ENCODE peak calls at places on chromosomes 4 and X, in seven cellular contexts. R, B, I, W, Q, J and Y are unnamed samples. For H3K4me1, the result is how much of the 10 kb centered on the place peaks cover.

GRCh38 chr4:144754562-144755410 is 108.8 kb downstream of the HHIP start:
- DNase-seq in R (no peak), B (peak), I (no peak), W (no peak), Q (no peak), J (no peak), Y (no peak)

GRCh38 chr4:102809691-102810090 is 17.7 kb downstream of the UBE2D3 start:
- DNase-seq in R (no peak), B (peak), I (no peak), W (no peak), Q (no peak), J (no peak), Y (no peak)

GRCh38 chr4:16029329-16029728 is 54.5 kb downstream of the PROM1 start:
- DNase-seq in R (no peak), B (peak), I (no peak), W (no peak), Q (no peak), J (no peak), Y (no peak)

GRCh38 chrX:43500996-43501694 is 155.0 kb upstream of the MAOA start:
- DNase-seq in R (no peak), B (no peak), I (no peak), W (no peak), Q (no peak), J (no peak), Y (no peak)

GRCh38 chrX:40197071-40197470 is 99.3 kb upstream of the BCOR start:
- DNase-seq in R (no peak), B (no peak), I (no peak), W (no peak), Q (no peak), J (peak), Y (no peak)

GRCh38 chr4:102473476-102473875 is 27.7 kb upstream of the NFKB1 start:
- DNase-seq in R (no peak), B (no peak), I (no peak), W (no peak), Q (no peak), J (no peak), Y (no peak)

GRCh38 chr4:168736831-168737230 is 240.0 kb downstream of the PALLD start:
- DNase-seq in R (no peak), B (no peak), I (no peak), W (no peak), Q (no peak), J (no peak), Y (no peak)

GRCh38 chr4:168507178-168507577 is 10.3 kb downstream of the PALLD start:
- DNase-seq in R (no peak), B (no peak), I (no peak), W (peak), Q (no peak), J (no peak), Y (no peak)

GRCh38 chr4:89836031-89836777 is 757 bp downstream of the SNCA start:
- DNase-seq in R (no peak), B (no peak), I (peak), W (no peak), Q (no peak), J (peak), Y (no peak)

GRCh38 chr4:158821228-158822009 is 52.6 kb downstream of the FNIP2 start:
- DNase-seq in R (no peak), B (peak), I (no peak), W (no peak), Q (no peak), J (no peak), Y (no peak)
- H3K4me1 ChIP-seq in R (under half), B (under half), I (under half), W (half or more), Q (under half), J (under half), Y (under half)

GRCh38 chr4:109211671-109212070 is 90.8 kb downstream of the COL25A1 start:
- DNase-seq in R (no peak), B (peak), I (no peak), W (no peak), Q (no peak), J (no peak), Y (no peak)

GRCh38 chr4:109206610-109207009 is 95.8 kb downstream of the COL25A1 start:
- DNase-seq in R (no peak), B (no peak), I (no peak), W (no peak), Q (no peak), J (no peak), Y (no peak)

GRCh38 chr4:109209647-109210046 is 92.8 kb downstream of the COL25A1 start:
- DNase-seq in R (no peak), B (no peak), I (no peak), W (no peak), Q (no peak), J (no peak), Y (no peak)

GRCh38 chr4:109205186-109205585 is 97.3 kb downstream of the COL25A1 start:
- DNase-seq in R (no peak), B (no peak), I (no peak), W (no peak), Q (no peak), J (no peak), Y (no peak)

DNA sequence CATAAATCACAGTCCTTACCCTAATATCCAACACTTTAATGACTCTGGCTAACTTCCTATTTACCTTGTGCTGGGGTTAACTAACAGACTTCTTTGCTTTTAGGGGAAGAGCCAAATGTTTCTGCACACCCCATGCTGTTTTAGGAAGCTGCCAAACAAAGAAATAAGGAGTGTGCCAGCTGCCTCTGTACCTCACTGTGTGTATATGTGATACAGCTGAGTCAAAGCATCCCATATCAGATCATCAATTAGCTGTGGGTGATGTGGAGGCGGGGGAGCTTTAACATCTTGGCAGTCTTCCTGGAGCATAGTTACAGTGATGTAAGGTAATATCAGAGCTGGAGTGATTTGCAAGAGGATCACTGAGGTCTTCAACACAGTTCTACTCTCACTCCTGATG is 95.4 kb downstream of the COL25A1 start:
- DNase-seq in R (no peak), B (peak), I (no peak), W (no peak), Q (no peak), J (no peak), Y (no peak)
- H3K4me3 ChIP-seq in R (no peak), B (no peak), I (no peak), W (no peak), Q (no peak), J (no peak), Y (no peak)

GRCh38 chr4:3079694-3080123 is 5.2 kb downstream of the HTT start:
- DNase-seq in R (peak), B (no peak), I (no peak), W (no peak), Q (no peak), J (no peak), Y (no peak)

GRCh38 chr4:3075652-3075981 is 1.1 kb downstream of the HTT start:
- DNase-seq in R (no peak), B (no peak), I (no peak), W (no peak), Q (no peak), J (no peak), Y (no peak)

GRCh38 chr4:3074846-3075651 is 568 bp downstream of the HTT start:
- DNase-seq in R (no peak), B (peak), I (peak), W (peak), Q (peak), J (peak), Y (peak)

GRCh38 chr4:3074078-3074845 is at the start of the genes HTT and HTT-AS:
- DNase-seq in R (peak), B (peak), I (peak), W (peak), Q (peak), J (peak), Y (peak)

GRCh38 chr4:3077796-3078195 is 3.3 kb downstream of the HTT start:
- DNase-seq in R (peak), B (no peak), I (no peak), W (no peak), Q (no peak), J (no peak), Y (no peak)
- TF ChIP-seq POLR2A in R (no peak), B (no peak), I (no peak), W (no peak), Q (no peak), J (no peak), Y (no peak)

GRCh38 chr4:87025023-87025613 is 90.3 kb downstream of the AFF1 start:
- DNase-seq in R (no peak), B (no peak), I (no peak), W (no peak), Q (no peak), J (no peak), Y (no peak)
- H3K4me1 ChIP-seq in R (half or more), B (under half), I (under half), W (half or more), Q (half or more), J (half or more), Y (half or more)

GRCh38 chrX:85561216-85561615 is 181.8 kb upstream of the POF1B start:
- DNase-seq in R (no peak), B (no peak), I (no peak), W (no peak), Q (no peak), J (no peak), Y (no peak)
- H3K4me3 ChIP-seq in R (no peak), B (no peak), I (no peak), W (no peak), Q (no peak), J (no peak), Y (no peak)

GRCh38 chr4:184288451-184289178 is 70.9 kb upstream of the ENPP6 start:
- DNase-seq in R (no peak), B (no peak), I (no peak), W (peak), Q (no peak), J (no peak), Y (no peak)
- TF ChIP-seq POLR2A in R (no peak), B (no peak), I (no peak), W (no peak), Q (no peak), J (no peak), Y (no peak)

DNA sequence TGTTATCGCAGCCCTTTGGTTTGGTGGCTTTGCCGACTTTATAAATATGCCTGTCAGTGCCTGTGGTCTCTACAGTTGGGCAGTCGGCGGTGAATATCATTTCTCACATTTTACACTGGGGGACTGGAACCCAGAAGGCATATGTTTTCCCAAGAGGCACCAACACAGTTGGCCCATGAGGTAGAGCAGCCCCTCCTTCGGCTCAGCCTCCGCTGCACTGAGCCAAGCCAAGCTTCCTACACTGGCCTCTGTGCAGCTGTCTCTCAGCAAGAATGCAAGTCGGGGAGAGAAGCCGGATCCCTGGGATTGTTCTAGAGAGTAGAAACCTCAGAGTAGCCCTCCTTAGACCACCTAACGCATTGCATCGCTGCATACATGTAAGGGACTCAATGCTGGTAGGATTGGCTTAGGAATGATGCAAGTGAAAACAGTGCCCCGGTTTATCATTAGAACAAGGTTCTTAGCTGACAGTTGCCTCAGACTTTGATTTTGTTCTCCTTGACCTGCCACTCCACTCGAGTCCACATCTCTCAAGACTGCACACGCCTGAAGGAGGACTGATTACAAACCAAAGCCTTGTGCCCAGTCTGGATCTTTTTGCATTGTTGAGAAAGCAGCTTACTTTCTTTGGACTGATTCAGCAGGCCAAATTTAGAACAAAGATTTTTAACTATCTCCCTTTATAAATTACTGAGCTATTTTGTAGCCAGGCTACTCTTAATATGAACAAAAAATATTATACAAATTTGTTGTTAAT is 125.4 kb downstream of the PTTG2 start:
- DNase-seq in R (no peak), B (no peak), I (no peak), W (no peak), Q (no peak), J (no peak), Y (no peak)
- H3K4me1 ChIP-seq in R (under half), B (under half), I (under half), W (half or more), Q (under half), J (under half), Y (under half)

DNA sequence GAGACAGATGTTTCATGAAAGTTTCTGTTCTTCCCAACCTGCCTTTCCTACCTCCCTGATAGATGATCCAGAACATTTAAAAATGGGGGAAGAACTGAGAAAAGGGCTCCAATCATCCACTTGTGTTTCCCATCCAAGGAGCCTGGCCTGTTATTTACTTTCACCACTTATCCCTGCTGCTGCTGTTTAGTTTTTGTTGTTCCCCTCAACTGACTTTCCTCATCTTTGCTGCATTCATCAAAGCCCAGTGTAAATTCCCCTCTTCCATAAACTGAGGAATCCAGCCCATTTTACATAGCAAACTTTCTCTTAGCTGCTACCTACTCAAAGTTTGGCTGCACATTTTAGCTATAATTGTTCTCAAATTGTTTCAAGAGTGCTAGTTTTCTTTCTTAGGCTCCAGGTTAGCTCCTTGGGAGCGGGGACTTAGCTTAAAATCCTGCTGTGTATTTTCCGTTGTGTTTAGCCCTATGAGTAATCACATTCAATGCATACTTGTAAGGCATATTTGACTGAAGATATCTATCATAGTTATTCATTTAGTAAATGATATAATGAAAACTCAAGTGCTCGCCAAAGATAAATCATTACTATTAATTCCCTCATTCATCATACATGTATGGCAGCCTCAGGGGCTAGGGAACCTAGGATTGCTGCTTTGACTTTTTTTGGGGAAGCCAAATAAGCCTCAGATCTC is 1.4 kb upstream of the PTPN13 start:
- DNase-seq in R (no peak), B (peak), I (no peak), W (no peak), Q (peak), J (no peak), Y (no peak)
- H3K4me3 ChIP-seq in R (no peak), B (no peak), I (no peak), W (peak), Q (peak), J (no peak), Y (no peak)